ENCODE peak calls at places on chromosomes 2 and 18, in eight cellular contexts. One of them, this sample, is unnamed.
A peak's percentile ranks its signal among the peaks of the same experiment; 100 is the strongest.

GRCh38 chr2:13542642-13543041 is 825.9 kb downstream of the TRIB2 start:
- DNase-seq in A549: no peak
- DNase-seq in GM13977: no peak
- DNase-seq in pancreas: no peak
- DNase-seq in GM23338: no peak
- DNase-seq in uterus: no peak
- DNase-seq in HepG2: no peak
- DNase-seq in osteoblast: no peak
- DNase-seq in this sample: no peak

GRCh38 chr18:58213445-58213844 is 169.4 kb downstream of the NEDD4L start:
- DNase-seq in A549: no peak
- DNase-seq in GM13977: no peak
- DNase-seq in pancreas: no peak
- DNase-seq in GM23338: no peak
- DNase-seq in uterus: no peak
- DNase-seq in HepG2: no peak
- DNase-seq in osteoblast: peak; percentile 68
- DNase-seq in this sample: no peak

GRCh38 chr2:223187256-223187655 is 135.3 kb downstream of the KCNE4 start:
- DNase-seq in A549: no peak
- DNase-seq in GM13977: no peak
- DNase-seq in pancreas: no peak
- DNase-seq in GM23338: no peak
- DNase-seq in uterus: no peak
- DNase-seq in HepG2: no peak
- DNase-seq in osteoblast: no peak
- DNase-seq in this sample: no peak

GRCh38 chr2:181627545-181627944 is 29.4 kb downstream of the CERKL start:
- DNase-seq in A549: no peak
- DNase-seq in GM13977: no peak
- DNase-seq in pancreas: no peak
- DNase-seq in GM23338: no peak
- DNase-seq in uterus: no peak
- DNase-seq in HepG2: no peak
- DNase-seq in osteoblast: no peak
- DNase-seq in this sample: no peak

GRCh38 chr2:15363142-15363541 is 198.0 kb downstream of the NBAS start:
- DNase-seq in A549: peak; percentile 4
- DNase-seq in GM13977: no peak
- DNase-seq in pancreas: no peak
- DNase-seq in GM23338: no peak
- DNase-seq in uterus: no peak
- DNase-seq in HepG2: peak; percentile 17
- DNase-seq in osteoblast: no peak
- DNase-seq in this sample: no peak

GRCh38 chr2:121707920-121708361 is 28.7 kb downstream of the NIFK start:
- DNase-seq in A549: peak; percentile 73
- DNase-seq in GM13977: no peak
- DNase-seq in pancreas: peak; percentile 50
- DNase-seq in GM23338: no peak
- DNase-seq in uterus: no peak
- DNase-seq in HepG2: peak; percentile 43
- DNase-seq in osteoblast: no peak
- DNase-seq in this sample: no peak

GRCh38 chr2:80153151-80153550 is 151.4 kb downstream of the LRRTM1 start:
- DNase-seq in A549: no peak
- DNase-seq in GM13977: no peak
- DNase-seq in pancreas: no peak
- DNase-seq in GM23338: no peak
- DNase-seq in uterus: no peak
- DNase-seq in HepG2: no peak
- DNase-seq in osteoblast: no peak
- DNase-seq in this sample: no peak

GRCh38 chr2:15968280-15969178 is 28.2 kb downstream of the MYCN start:
- DNase-seq in A549: no peak
- DNase-seq in GM13977: no peak
- DNase-seq in pancreas: no peak
- DNase-seq in GM23338: no peak
- DNase-seq in uterus: no peak
- DNase-seq in HepG2: no peak
- DNase-seq in osteoblast: no peak
- DNase-seq in this sample: no peak

GRCh38 chr2:54100772-54101171 is 14.6 kb upstream of the ACYP2 start:
- DNase-seq in A549: no peak
- DNase-seq in GM13977: no peak
- DNase-seq in pancreas: no peak
- DNase-seq in GM23338: no peak
- DNase-seq in uterus: no peak
- DNase-seq in HepG2: no peak
- DNase-seq in osteoblast: no peak
- DNase-seq in this sample: no peak

GRCh38 chr2:27320958-27321543 is 1.8 kb downstream of the MPV17 start:
- DNase-seq in A549: peak; percentile 98
- DNase-seq in GM13977: no peak
- DNase-seq in pancreas: peak; percentile 91
- DNase-seq in GM23338: peak; percentile 78
- DNase-seq in uterus: peak; percentile 79
- DNase-seq in HepG2: peak; percentile 99
- DNase-seq in osteoblast: peak; percentile 98
- DNase-seq in this sample: no peak
- TF ChIP-seq CTCF in A549: peak; percentile 59
- TF ChIP-seq CTCF in GM13977: no peak
- TF ChIP-seq CTCF in pancreas: no peak
- TF ChIP-seq CTCF in GM23338: peak; percentile 41
- TF ChIP-seq CTCF in uterus: peak; percentile 12
- TF ChIP-seq CTCF in HepG2: peak; percentile 94
- TF ChIP-seq CTCF in osteoblast: peak; percentile 74
- TF ChIP-seq CTCF in this sample: peak; percentile 46

GRCh38 chr2:85012855-85013254 is 41.9 kb downstream of the KCMF1 start:
- DNase-seq in A549: no peak
- DNase-seq in GM13977: no peak
- DNase-seq in pancreas: no peak
- DNase-seq in GM23338: no peak
- DNase-seq in uterus: no peak
- DNase-seq in HepG2: no peak
- DNase-seq in osteoblast: no peak
- DNase-seq in this sample: no peak

GRCh38 chr2:85009019-85009618 is 38.2 kb downstream of the KCMF1 start:
- DNase-seq in A549: no peak
- DNase-seq in GM13977: no peak
- DNase-seq in pancreas: no peak
- DNase-seq in GM23338: no peak
- DNase-seq in uterus: no peak
- DNase-seq in HepG2: no peak
- DNase-seq in osteoblast: no peak
- DNase-seq in this sample: no peak

GRCh38 chr2:85011098-85011497 is 40.1 kb downstream of the KCMF1 start:
- DNase-seq in A549: no peak
- DNase-seq in GM13977: no peak
- DNase-seq in pancreas: no peak
- DNase-seq in GM23338: no peak
- DNase-seq in uterus: no peak
- DNase-seq in HepG2: no peak
- DNase-seq in osteoblast: peak; percentile 39
- DNase-seq in this sample: no peak

GRCh38 chr2:85012431-85012830 is 41.5 kb downstream of the KCMF1 start:
- DNase-seq in A549: no peak
- DNase-seq in GM13977: no peak
- DNase-seq in pancreas: no peak
- DNase-seq in GM23338: no peak
- DNase-seq in uterus: no peak
- DNase-seq in HepG2: no peak
- DNase-seq in osteoblast: no peak
- DNase-seq in this sample: no peak

DNA sequence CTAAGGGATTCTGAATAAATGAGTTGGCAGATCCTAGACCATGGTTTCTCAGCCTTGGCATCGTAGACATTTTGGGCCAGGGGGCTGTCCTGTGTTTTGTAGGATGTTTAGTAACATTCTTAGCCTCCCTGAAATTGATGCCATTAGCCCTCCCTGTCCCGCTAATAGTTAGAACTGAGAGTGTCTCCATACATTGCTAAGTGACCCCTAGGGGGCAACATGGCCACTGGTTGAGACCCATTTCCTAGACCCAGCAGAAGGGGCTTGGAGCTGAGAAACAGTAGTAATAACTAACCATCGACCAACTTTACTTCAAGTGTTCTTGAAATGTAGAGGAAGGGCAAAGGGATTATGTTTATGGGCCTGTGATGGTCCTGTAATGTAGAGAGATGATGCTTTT is 40.8 kb downstream of the KCMF1 start:
- DNase-seq in A549: no peak
- DNase-seq in GM13977: no peak
- DNase-seq in pancreas: no peak
- DNase-seq in GM23338: peak; percentile 77
- DNase-seq in uterus: no peak
- DNase-seq in HepG2: peak; percentile 30
- DNase-seq in osteoblast: no peak
- DNase-seq in this sample: no peak
- TF ChIP-seq CTCF in A549: no peak
- TF ChIP-seq CTCF in GM13977: peak; percentile 33
- TF ChIP-seq CTCF in pancreas: no peak
- TF ChIP-seq CTCF in GM23338: peak; percentile 72
- TF ChIP-seq CTCF in uterus: no peak
- TF ChIP-seq CTCF in HepG2: peak; percentile 57
- TF ChIP-seq CTCF in osteoblast: no peak
- TF ChIP-seq CTCF in this sample: peak; percentile 39

GRCh38 chr2:70385204-70385603 is 83.3 kb upstream of the FAM136A start:
- DNase-seq in A549: no peak
- DNase-seq in GM13977: no peak
- DNase-seq in pancreas: no peak
- DNase-seq in GM23338: no peak
- DNase-seq in uterus: no peak
- DNase-seq in HepG2: peak; percentile 43
- DNase-seq in osteoblast: no peak
- DNase-seq in this sample: no peak

GRCh38 chr2:70381821-70382220 is 80.0 kb upstream of the FAM136A start:
- DNase-seq in A549: peak; percentile 20
- DNase-seq in GM13977: no peak
- DNase-seq in pancreas: no peak
- DNase-seq in GM23338: no peak
- DNase-seq in uterus: no peak
- DNase-seq in HepG2: no peak
- DNase-seq in osteoblast: no peak
- DNase-seq in this sample: no peak

GRCh38 chr2:70388128-70388527 is 86.3 kb upstream of the FAM136A start:
- DNase-seq in A549: no peak
- DNase-seq in GM13977: no peak
- DNase-seq in pancreas: no peak
- DNase-seq in GM23338: no peak
- DNase-seq in uterus: no peak
- DNase-seq in HepG2: no peak
- DNase-seq in osteoblast: no peak
- DNase-seq in this sample: no peak

GRCh38 chr2:70388813-70389212 is 86.9 kb upstream of the FAM136A start:
- DNase-seq in A549: no peak
- DNase-seq in GM13977: no peak
- DNase-seq in pancreas: no peak
- DNase-seq in GM23338: no peak
- DNase-seq in uterus: no peak
- DNase-seq in HepG2: no peak
- DNase-seq in osteoblast: no peak
- DNase-seq in this sample: no peak

DNA sequence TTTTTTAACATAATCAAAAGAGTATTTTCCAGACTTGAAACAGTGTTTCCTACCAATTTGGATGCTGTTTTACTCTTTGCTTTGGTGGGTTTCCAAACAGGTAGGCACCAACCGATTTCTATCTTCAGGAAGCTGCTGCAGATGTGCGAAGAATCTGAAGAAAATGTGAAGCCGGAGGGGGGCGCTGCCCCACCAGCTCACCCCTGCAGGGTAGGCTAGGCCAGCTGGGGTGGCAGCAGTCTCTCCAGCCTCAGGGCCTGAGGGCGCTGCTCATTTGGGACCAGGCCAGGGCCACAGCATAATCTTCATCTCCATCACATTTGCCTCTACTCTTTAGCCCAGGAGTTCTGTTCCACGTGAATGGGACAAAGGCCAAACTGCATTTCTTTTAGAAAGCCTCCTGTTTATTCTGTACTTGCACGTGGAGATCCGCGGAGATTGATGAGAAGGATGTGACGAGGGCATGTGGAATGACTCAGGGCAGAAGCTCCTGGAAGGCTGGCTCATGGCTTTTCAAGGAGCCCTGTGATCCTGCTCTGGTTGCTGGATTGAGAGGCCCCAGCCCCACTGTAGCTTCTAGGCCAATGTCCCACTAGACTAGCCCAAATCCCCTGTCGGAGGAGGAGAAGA is 84.2 kb upstream of the FAM136A start:
- DNase-seq in A549: no peak
- DNase-seq in GM13977: no peak
- DNase-seq in pancreas: no peak
- DNase-seq in GM23338: peak; percentile 69
- DNase-seq in uterus: no peak
- DNase-seq in HepG2: no peak
- DNase-seq in osteoblast: no peak
- DNase-seq in this sample: no peak
- TF ChIP-seq CTCF in A549: no peak
- TF ChIP-seq CTCF in GM13977: no peak
- TF ChIP-seq CTCF in pancreas: no peak
- TF ChIP-seq CTCF in GM23338: peak; percentile 55
- TF ChIP-seq CTCF in uterus: no peak
- TF ChIP-seq CTCF in HepG2: peak; percentile 46
- TF ChIP-seq CTCF in osteoblast: no peak
- TF ChIP-seq CTCF in this sample: no peak

GRCh38 chr18:49561127-49561376 is 805 bp upstream of the LIPG start:
- DNase-seq in A549: no peak
- DNase-seq in GM13977: no peak
- DNase-seq in pancreas: no peak
- DNase-seq in GM23338: no peak
- DNase-seq in uterus: no peak
- DNase-seq in HepG2: no peak
- DNase-seq in osteoblast: no peak
- DNase-seq in this sample: no peak

GRCh38 chr18:49560277-49561126 is 1.4 kb upstream of the LIPG start:
- DNase-seq in A549: no peak
- DNase-seq in GM13977: no peak
- DNase-seq in pancreas: no peak
- DNase-seq in GM23338: peak; percentile 66
- DNase-seq in uterus: no peak
- DNase-seq in HepG2: no peak
- DNase-seq in osteoblast: peak; percentile 65
- DNase-seq in this sample: peak; percentile 7

GRCh38 chr18:49562481-49563129 is 748 bp downstream of the LIPG start:
- DNase-seq in A549: no peak
- DNase-seq in GM13977: no peak
- DNase-seq in pancreas: no peak
- DNase-seq in GM23338: peak; percentile 50
- DNase-seq in uterus: no peak
- DNase-seq in HepG2: no peak
- DNase-seq in osteoblast: peak; percentile 55
- DNase-seq in this sample: no peak

GRCh38 chr18:49563130-49563540 is 1.3 kb downstream of the LIPG start:
- DNase-seq in A549: no peak
- DNase-seq in GM13977: no peak
- DNase-seq in pancreas: no peak
- DNase-seq in GM23338: no peak
- DNase-seq in uterus: no peak
- DNase-seq in HepG2: no peak
- DNase-seq in osteoblast: peak; percentile 63
- DNase-seq in this sample: no peak

GRCh38 chr18:49561377-49562193 is at the start of gene LIPG:
- DNase-seq in A549: peak; percentile 25
- DNase-seq in GM13977: peak; percentile 67
- DNase-seq in pancreas: peak; percentile 30
- DNase-seq in GM23338: peak; percentile 94
- DNase-seq in uterus: no peak
- DNase-seq in HepG2: peak; percentile 34
- DNase-seq in osteoblast: peak; percentile 93
- DNase-seq in this sample: peak; percentile 59
- TF ChIP-seq CTCF in A549: no peak
- TF ChIP-seq CTCF in GM13977: no peak
- TF ChIP-seq CTCF in pancreas: no peak
- TF ChIP-seq CTCF in GM23338: no peak
- TF ChIP-seq CTCF in uterus: no peak
- TF ChIP-seq CTCF in HepG2: no peak
- TF ChIP-seq CTCF in osteoblast: no peak
- TF ChIP-seq CTCF in this sample: no peak

This sample was measured in neural crest cell.